ENCODE peak calls at places on chromosomes 12 and 14, in eight cellular contexts. S is endothelial cell of umbilical vein; N is PC-9; G is HEK293T; L is substantia nigra; J is ecto neural progenitor cell; B is activated gamma-delta T cell treated with anti-CD3 and anti-CD28 coated beads, Interleukin-2, amount 50 U/mL, for 16 hours; Q is HT-29. U is an unnamed sample.
A peak's percentile ranks its signal among the peaks of the same experiment; 100 is the strongest.

GRCh38 chr12:120737557-120738251 is 12.1 kb downstream of the ACADS start:
- DNase-seq in S (no peak), N (no peak), G (peak; percentile 28), L (no peak), J (peak; percentile 79), B (no peak), Q (peak; percentile 29), U (no peak)

GRCh38 chr12:122886851-122887816 is 8.8 kb downstream of the VPS37B start:
- DNase-seq in S (peak; percentile 71), N (peak; percentile 66), G (no peak), L (no peak), J (peak; percentile 72), B (no peak), Q (peak; percentile 85), U (no peak)

GRCh38 chr12:14402697-14403096 is 37.2 kb downstream of the ATF7IP start:
- DNase-seq in S (no peak), N (no peak), G (no peak), L (no peak), J (no peak), B (no peak), Q (no peak), U (no peak)

GRCh38 chr14:50941151-50941550 is 3.1 kb downstream of the PYGL start:
- DNase-seq in S (no peak), N (no peak), G (no peak), L (no peak), J (no peak), B (no peak), Q (no peak), U (no peak)

GRCh38 chr14:105487986-105488777 is 1.5 kb downstream of the CRIP1 start:
- DNase-seq in S (no peak), N (peak; percentile 45), G (no peak), L (no peak), J (no peak), B (no peak), Q (peak; percentile 68), U (no peak)

GRCh38 chr14:64465208-64465821 is at the start of gene AKAP5:
- DNase-seq in S (peak; percentile 63), N (peak; percentile 62), G (peak; percentile 80), L (peak; percentile 77), J (peak; percentile 90), B (peak; percentile 48), Q (no peak), U (peak; percentile 22)

GRCh38 chr14:38171197-38171596 is 36.5 kb upstream of the SSTR1 start:
- DNase-seq in S (no peak), N (peak; percentile 12), G (no peak), L (no peak), J (no peak), B (no peak), Q (peak; percentile 7), U (no peak)

GRCh38 chr12:124527861-124528561 is 39.4 kb downstream of the NCOR2 start:
- DNase-seq in S (no peak), N (no peak), G (peak; percentile 66), L (no peak), J (peak; percentile 52), B (no peak), Q (no peak), U (no peak)

GRCh38 chr12:93868771-93869170 is 191.6 kb downstream of the CRADD start:
- DNase-seq in S (no peak), N (no peak), G (no peak), L (no peak), J (no peak), B (no peak), Q (no peak), U (no peak)

GRCh38 chr12:65952737-65953209 is 128.5 kb downstream of the HMGA2 start:
- DNase-seq in S (peak; percentile 39), N (no peak), G (no peak), L (no peak), J (no peak), B (no peak), Q (peak; percentile 37), U (no peak)

GRCh38 chr12:62862259-62862881 is 72.6 kb downstream of the PPM1H start:
- DNase-seq in S (peak; percentile 48), N (no peak), G (no peak), L (no peak), J (no peak), B (no peak), Q (no peak), U (no peak)

GRCh38 chr12:5452569-5452968 is 20.7 kb downstream of the NTF3 start:
- DNase-seq in S (no peak), N (no peak), G (no peak), L (no peak), J (no peak), B (no peak), Q (no peak), U (no peak)

GRCh38 chr12:50314629-50315312 is 31.5 kb upstream of the LIMA1 start:
- DNase-seq in S (peak; percentile 70), N (peak; percentile 17), G (peak; percentile 68), L (no peak), J (no peak), B (no peak), Q (peak; percentile 74), U (no peak)

GRCh38 chr12:95096852-95097251 is 23.4 kb upstream of the NR2C1 start:
- DNase-seq in S (no peak), N (no peak), G (no peak), L (no peak), J (no peak), B (no peak), Q (no peak), U (no peak)

GRCh38 chr12:68291396-68292036 is 38.1 kb upstream of the IL22 start:
- DNase-seq in S (no peak), N (no peak), G (no peak), L (no peak), J (no peak), B (no peak), Q (no peak), U (no peak)

GRCh38 chr14:61812347-61813100 is 50.3 kb downstream of the SNAPC1 start:
- DNase-seq in S (peak; percentile 29), N (no peak), G (peak; percentile 55), L (peak; percentile 23), J (peak; percentile 70), B (no peak), Q (no peak), U (no peak)

GRCh38 chr12:29208935-29209701 is 60.0 kb downstream of the FAR2 start:
- DNase-seq in S (no peak), N (no peak), G (no peak), L (no peak), J (no peak), B (no peak), Q (peak; percentile 55), U (no peak)

GRCh38 chr12:115443351-115443938 is 759.5 kb upstream of the TBX3 start:
- DNase-seq in S (no peak), N (no peak), G (no peak), L (no peak), J (no peak), B (no peak), Q (no peak), U (no peak)

GRCh38 chr12:74431821-74432220 is 105.8 kb upstream of the ATXN7L3B start:
- DNase-seq in S (no peak), N (no peak), G (no peak), L (no peak), J (no peak), B (no peak), Q (no peak), U (no peak)

GRCh38 chr14:92922883-92923743 is at the start of gene CHGA:
- DNase-seq in S (peak; percentile 40), N (peak; percentile 17), G (peak; percentile 76), L (peak; percentile 50), J (peak; percentile 90), B (peak; percentile 22), Q (no peak), U (no peak)

GRCh38 chr12:124592481-124593160 is 25.2 kb upstream of the NCOR2 start:
- DNase-seq in S (no peak), N (no peak), G (no peak), L (peak; percentile 27), J (no peak), B (no peak), Q (no peak), U (no peak)

GRCh38 chr12:55499810-55500252 is 7.7 kb downstream of the OR6C68 start:
- DNase-seq in S (no peak), N (no peak), G (no peak), L (peak; percentile 3), J (no peak), B (no peak), Q (no peak), U (no peak)

GRCh38 chr12:118164798-118165486 is 29.0 kb downstream of the PEBP1 start:
- DNase-seq in S (peak; percentile 53), N (peak; percentile 30), G (peak; percentile 50), L (peak; percentile 22), J (peak; percentile 63), B (no peak), Q (peak; percentile 60), U (no peak)

GRCh38 chr14:99190696-99191662 is 81.0 kb downstream of the BCL11B start:
- DNase-seq in S (no peak), N (no peak), G (no peak), L (peak; percentile 8), J (no peak), B (no peak), Q (no peak), U (no peak)

GRCh38 chr12:111339306-111339938 is 29.5 kb downstream of the PHETA1 start:
- DNase-seq in S (no peak), N (no peak), G (no peak), L (no peak), J (no peak), B (no peak), Q (no peak), U (no peak)

GRCh38 chr14:64423987-64424386 is 35.8 kb downstream of the MTHFD1 start:
- DNase-seq in S (no peak), N (no peak), G (no peak), L (no peak), J (no peak), B (no peak), Q (no peak), U (no peak)

GRCh38 chr14:70601162-70601561 is 707 bp upstream of the MED6 start:
- DNase-seq in S (no peak), N (no peak), G (no peak), L (no peak), J (no peak), B (no peak), Q (no peak), U (no peak)

GRCh38 chr14:100286484-100287191 is 19.6 kb downstream of the SLC25A29 start:
- DNase-seq in S (no peak), N (no peak), G (no peak), L (no peak), J (no peak), B (no peak), Q (no peak), U (no peak)

GRCh38 chr12:121214855-121215745 is 5.2 kb downstream of the P2RX4 start:
- DNase-seq in S (peak; percentile 76), N (peak; percentile 38), G (no peak), L (no peak), J (no peak), B (no peak), Q (peak; percentile 82), U (no peak)

GRCh38 chr12:119318811-119319210 is 15.7 kb upstream of the CCDC60 start:
- DNase-seq in S (no peak), N (no peak), G (no peak), L (no peak), J (no peak), B (no peak), Q (no peak), U (no peak)

GRCh38 chr12:20099395-20099976 is 268.9 kb upstream of the PDE3A start:
- DNase-seq in S (no peak), N (no peak), G (no peak), L (no peak), J (no peak), B (no peak), Q (no peak), U (no peak)

GRCh38 chr12:125688223-125688622 is 623.0 kb downstream of the AACS start:
- DNase-seq in S (no peak), N (no peak), G (no peak), L (no peak), J (no peak), B (no peak), Q (no peak), U (no peak)

GRCh38 chr14:25887251-25887908 is 710.5 kb downstream of the NOVA1 start:
- DNase-seq in S (peak; percentile 53), N (no peak), G (no peak), L (no peak), J (no peak), B (no peak), Q (no peak), U (no peak)

U was measured in NK-92 treated with Interleukin-12 subunit alpha and Interleukin-12 subunit beta, amount 100 ng/mL, for 24 hours.